ENCODE peak calls at places on chromosomes 3 and 15, in four cellular contexts. G, Q, B and W are unnamed samples.

GRCh38 chr15:41396111-41396510 is 6.2 kb downstream of the NDUFAF1 start:
- DNase-seq in Q (no peak), G (no peak), B (no peak), W (no peak)

GRCh38 chr3:99867594-99868437 is 50.2 kb downstream of the CMSS1 start:
- DNase-seq in B (no peak), Q (no peak), G (peak; percentile 47), W (no peak)

GRCh38 chr3:124118397-124118796 is 126.5 kb upstream of the ROPN1 start:
- DNase-seq in B (no peak), Q (no peak), G (no peak), W (no peak)

GRCh38 chr15:63522143-63522531 is 17.7 kb downstream of the USP3 start:
- DNase-seq in Q (no peak), G (no peak), B (no peak), W (no peak)

GRCh38 chr3:141945726-141946125 is 69.3 kb downstream of the ATP1B3 start:
- DNase-seq in B (no peak), G (no peak), Q (no peak), W (no peak)

GRCh38 chr3:196177967-196178366 is 33.2 kb downstream of the ZDHHC19 start:
- DNase-seq in B (no peak), Q (no peak), G (no peak), W (no peak)

GRCh38 chr15:99000001-99000590 is 7.5 kb downstream of the PGPEP1L start:
- DNase-seq in G (no peak), B (no peak), Q (no peak), W (no peak)

GRCh38 chr3:197029511-197030167 is at the start of gene MELTF:
- DNase-seq in G (peak; percentile 89), Q (peak; percentile 27), B (peak; percentile 71), W (peak; percentile 64)

DNA sequence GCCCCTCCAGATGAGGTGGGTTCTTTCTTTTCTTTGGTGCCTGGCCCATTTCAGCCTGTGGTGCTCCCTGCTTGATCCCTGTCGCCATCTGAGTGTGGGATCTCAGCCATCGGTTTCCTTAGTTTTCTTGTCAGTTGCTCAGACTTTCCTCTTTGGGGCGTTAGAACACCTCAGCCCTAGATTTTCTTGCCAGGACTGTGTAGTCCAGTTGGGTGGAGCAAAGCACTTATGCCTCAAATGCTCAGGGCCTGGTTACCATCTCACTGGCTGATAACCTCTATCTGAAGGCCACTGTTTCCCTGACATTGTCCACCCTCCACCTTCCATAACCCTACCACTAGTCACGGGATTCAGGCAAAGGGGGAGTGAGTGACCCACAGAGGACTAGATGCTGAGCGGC is 208.7 kb upstream of the BHLHE40 start:
- DNase-seq in Q (no peak), G (no peak), B (no peak), W (peak; percentile 16)
- TF ChIP-seq CTCF in Q (no peak), G (no peak), B (no peak), W (no peak)

GRCh38 chr3:12178091-12178820 is 19.5 kb upstream of the TIMP4 start:
- DNase-seq in Q (peak; percentile 72), B (no peak), G (no peak), W (peak; percentile 64)

GRCh38 chr3:12175137-12175593 is 16.5 kb upstream of the TIMP4 start:
- DNase-seq in Q (peak; percentile 55), G (no peak), B (no peak), W (peak; percentile 56)

GRCh38 chr3:12177131-12177530 is 18.4 kb upstream of the TIMP4 start:
- DNase-seq in B (no peak), G (no peak), Q (no peak), W (peak; percentile 39)

GRCh38 chr3:12179441-12179840 is 20.7 kb upstream of the TIMP4 start:
- DNase-seq in Q (no peak), G (no peak), B (no peak), W (no peak)

DNA sequence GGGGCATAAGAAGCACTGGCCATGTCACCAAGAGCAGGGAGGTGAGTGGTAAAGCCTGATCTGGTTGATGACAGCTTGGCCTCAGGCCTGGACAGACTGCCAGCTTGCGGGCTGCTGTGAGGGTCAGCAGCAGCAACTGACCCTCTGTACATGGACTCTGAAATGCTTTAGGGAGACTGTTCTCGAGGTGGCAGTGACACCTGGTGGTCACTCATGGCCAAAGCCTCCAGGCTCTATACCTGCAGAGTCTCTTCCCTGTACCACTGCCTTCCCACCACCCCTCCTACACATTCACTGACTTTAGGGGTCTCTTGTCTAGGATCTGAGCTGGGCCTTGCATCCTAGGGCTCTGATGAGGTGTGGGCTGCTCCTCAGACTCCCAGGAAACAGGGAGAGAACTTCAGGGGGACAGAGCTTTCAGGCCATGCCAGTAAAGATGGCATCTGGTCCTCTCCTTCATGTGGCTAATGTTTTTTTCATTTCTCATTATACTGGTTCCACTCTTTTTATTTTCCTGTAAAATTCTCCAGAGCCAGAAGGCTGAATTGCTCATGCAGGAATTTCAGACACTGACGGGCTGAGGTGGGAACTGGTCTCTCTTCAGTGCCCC is 17.2 kb upstream of the TIMP4 start:
- DNase-seq in B (peak; percentile 55), G (peak; percentile 54), Q (peak; percentile 60), W (peak; percentile 67)
- TF ChIP-seq CTCF in B (peak; percentile 88), G (peak; percentile 84), Q (peak; percentile 88), W (peak; percentile 91)

GRCh38 chr3:127288343-127288742 is 497 bp upstream of the PRR20G start:
- DNase-seq in G (no peak), B (no peak), Q (no peak), W (no peak)

GRCh38 chr3:127287840-127288239 is at the start of gene PRR20G:
- DNase-seq in Q (no peak), B (no peak), G (no peak), W (no peak)

GRCh38 chr3:127289646-127290575 is 2.1 kb upstream of the PRR20G start:
- DNase-seq in B (no peak), G (no peak), Q (peak; percentile 4), W (no peak)

GRCh38 chr3:127291114-127291513 is 3.3 kb upstream of the PRR20G start:
- DNase-seq in G (no peak), B (no peak), Q (no peak), W (no peak)

DNA sequence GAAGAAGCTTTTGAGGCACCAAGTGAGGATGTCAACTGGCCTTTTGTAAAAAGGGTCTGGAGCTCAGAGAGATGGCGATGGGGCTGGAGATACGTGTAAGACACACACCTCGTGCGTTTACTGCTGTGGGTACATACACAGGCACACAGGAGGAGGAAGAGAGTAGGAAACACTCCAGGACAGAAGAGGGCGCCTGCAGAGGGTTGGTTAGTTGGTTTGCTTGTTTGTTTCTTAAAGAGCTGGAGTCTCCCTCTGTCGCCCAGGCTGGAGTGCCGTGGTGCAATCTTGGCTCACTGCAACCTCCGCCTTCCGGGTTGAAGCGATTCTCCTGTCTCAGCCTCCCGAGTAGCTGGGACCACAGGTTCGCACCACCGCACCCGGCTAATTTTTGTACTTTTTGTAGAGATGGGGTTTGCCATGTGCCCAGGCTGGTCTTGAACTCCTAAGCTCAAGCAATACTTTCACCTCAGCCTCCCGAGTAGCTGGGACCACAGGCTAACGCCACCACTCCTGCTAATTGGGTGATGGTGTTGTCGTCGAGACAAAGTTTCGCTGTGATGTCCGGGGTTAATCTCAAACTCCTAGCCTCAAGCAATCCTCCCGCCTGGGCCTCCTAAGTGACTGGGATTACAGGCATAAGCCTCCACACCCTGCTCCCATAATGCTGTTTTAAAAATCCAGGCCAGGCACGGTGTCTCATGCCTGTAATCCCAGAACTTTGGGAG is 1.2 kb upstream of the PRR20G start:
- DNase-seq in Q (no peak), B (no peak), G (no peak), W (no peak)
- TF ChIP-seq CTCF in Q (no peak), B (no peak), G (no peak), W (no peak)

GRCh38 chr3:8755564-8756237 is 13.7 kb downstream of the OXTR start:
- DNase-seq in B (no peak), Q (no peak), G (no peak), W (no peak)
- TF ChIP-seq CTCF in B (peak; percentile 52), Q (peak; percentile 42), G (peak; percentile 30), W (peak; percentile 21)

DNA sequence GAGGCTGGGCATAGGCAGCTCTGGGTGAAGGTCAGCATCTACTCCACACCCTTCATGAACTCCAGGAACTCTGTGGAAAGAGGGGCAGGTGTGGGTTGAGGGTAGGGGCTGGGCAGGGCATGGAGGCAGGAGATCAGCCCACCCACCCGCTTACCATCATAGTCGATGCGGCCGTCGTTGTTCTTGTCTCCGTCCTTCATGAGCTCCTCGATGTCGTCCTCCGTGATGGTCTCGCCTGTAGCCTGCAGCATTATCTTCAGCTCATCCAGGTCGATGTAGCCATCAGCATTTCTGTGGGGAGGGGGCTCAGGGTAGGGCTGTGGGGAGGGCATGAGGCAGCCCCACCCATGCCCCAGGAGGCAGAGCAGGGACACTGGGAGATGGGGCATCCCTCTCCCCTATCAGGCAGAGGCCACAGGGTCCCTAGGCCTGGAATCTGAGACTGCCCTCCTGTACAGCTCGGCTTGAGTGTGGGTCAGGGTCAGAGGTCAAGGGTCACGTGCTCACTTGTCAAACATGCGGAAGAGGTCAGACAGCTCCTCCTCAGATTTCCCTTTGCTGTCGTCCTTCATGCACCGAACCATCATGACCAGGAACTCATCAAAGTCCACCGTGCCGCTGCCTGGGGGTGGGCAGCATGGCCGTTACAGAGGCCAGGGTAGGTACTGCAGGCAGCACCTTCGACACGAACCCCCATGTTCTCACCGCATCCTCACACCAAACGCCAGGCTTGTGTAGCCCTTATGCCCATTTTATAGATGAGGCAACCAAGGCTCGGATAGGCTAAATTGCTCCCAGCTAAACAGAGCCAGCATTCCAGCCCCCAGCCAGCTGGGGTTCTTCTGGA is 2.4 kb downstream of the TNNC1 start:
- DNase-seq in Q (no peak), G (no peak), B (no peak), W (no peak)
- TF ChIP-seq CTCF in Q (no peak), G (peak; percentile 22), B (peak; percentile 14), W (peak; percentile 25)

DNA sequence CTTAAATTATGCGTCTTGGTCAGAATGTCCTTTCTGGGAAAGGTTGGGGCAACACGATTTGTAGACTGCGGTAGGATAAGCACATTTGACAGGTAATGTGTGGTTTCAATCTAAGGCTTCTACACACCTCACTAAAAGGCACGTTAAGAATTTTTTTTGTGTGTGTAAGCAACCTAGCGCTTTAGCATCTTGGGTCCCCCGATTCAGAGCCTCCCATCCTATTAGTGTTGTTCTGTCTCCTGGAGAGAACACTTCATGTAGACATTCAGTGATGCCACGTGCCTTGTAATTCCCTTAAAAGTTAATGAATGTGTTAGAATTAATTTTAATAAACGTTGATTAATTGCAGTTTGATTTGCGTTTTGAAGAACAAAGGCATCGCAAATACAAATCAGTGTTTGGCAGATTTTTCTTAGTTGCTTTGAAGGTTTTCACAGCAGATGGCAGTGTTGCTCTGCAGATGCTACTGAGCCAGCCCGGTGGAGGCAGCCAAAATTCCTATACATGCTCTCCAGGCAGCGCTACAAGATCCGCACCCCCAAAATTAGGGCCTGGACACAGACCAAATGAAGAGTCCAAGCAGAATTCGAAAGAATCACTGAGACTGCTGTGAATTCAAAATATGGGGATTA is 63.5 kb downstream of the OTOL1 start:
- DNase-seq in B (peak; percentile 41), Q (peak; percentile 59), G (peak; percentile 36), W (peak; percentile 41)
- TF ChIP-seq CTCF in B (peak; percentile 87), Q (peak; percentile 66), G (peak; percentile 34), W (peak; percentile 46)

DNA sequence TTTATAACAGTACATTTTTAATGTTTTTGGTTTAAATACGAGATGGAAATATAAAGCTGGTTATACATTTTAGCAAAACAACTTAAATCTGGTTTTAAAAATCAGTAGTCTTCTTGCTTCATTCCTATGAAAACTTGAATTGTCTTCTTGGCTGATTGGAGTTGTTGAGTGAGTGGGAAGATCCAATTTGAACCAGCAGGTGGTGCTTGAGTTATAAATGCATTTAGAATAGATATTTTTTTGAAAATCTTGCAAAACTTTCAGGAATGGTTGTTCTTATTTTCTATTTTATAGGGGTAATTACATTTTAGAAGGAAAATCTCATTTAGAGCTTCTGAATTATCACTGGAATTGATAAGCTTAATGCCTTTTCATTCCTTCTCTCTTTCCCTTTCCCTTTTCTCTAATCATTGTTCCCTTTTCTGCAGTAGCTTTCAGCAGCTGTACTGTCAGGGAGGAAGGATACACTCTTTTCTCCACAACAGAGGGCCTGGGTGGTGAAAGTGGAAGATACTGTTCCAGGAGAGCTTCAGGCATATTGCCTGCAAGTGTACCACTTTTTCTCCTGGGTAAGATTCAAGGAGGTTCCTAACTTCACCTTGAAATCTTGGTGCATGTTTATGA is 335.6 kb downstream of the NLGN1 start:
- DNase-seq in G (peak; percentile 7), Q (peak; percentile 63), B (no peak), W (peak; percentile 75)
- TF ChIP-seq CTCF in G (peak; percentile 5), Q (peak; percentile 70), B (peak; percentile 68), W (peak; percentile 73)